ENCODE peak calls at places on chromosomes 7 and 10, in four cellular contexts. One of them, this sample, is unnamed.

GRCh38 chr10:86522385-86522855 is 828 bp upstream of the WAPL start:
- DNase-seq in neural progenitor cell: no peak
- DNase-seq in brain microvascular endothelial cell: no peak
- DNase-seq in kidney epithelial cell: no peak
- DNase-seq in this sample: no peak

GRCh38 chr7:103851357-103851756 is 138.1 kb downstream of the RELN start:
- DNase-seq in neural progenitor cell: peak
- DNase-seq in kidney epithelial cell: no peak
- DNase-seq in brain microvascular endothelial cell: peak
- DNase-seq in this sample: no peak

GRCh38 chr7:105345725-105346124 is 43.0 kb downstream of the SRPK2 start:
- DNase-seq in kidney epithelial cell: no peak
- DNase-seq in brain microvascular endothelial cell: no peak
- DNase-seq in neural progenitor cell: no peak
- DNase-seq in this sample: no peak

GRCh38 chr10:109475704-109476103 is 447.6 kb downstream of the XPNPEP1 start:
- DNase-seq in neural progenitor cell: no peak
- DNase-seq in kidney epithelial cell: no peak
- DNase-seq in brain microvascular endothelial cell: no peak
- DNase-seq in this sample: no peak

GRCh38 chr10:115141254-115141653 is 48.1 kb downstream of the ATRNL1 start:
- DNase-seq in neural progenitor cell: peak
- DNase-seq in brain microvascular endothelial cell: no peak
- DNase-seq in kidney epithelial cell: peak
- DNase-seq in this sample: no peak

GRCh38 chr10:20004087-20004523 is 187.9 kb downstream of the PLXDC2 start:
- DNase-seq in brain microvascular endothelial cell: peak
- DNase-seq in neural progenitor cell: no peak
- DNase-seq in kidney epithelial cell: no peak
- DNase-seq in this sample: no peak

GRCh38 chr10:58756126-58756525 is 243.5 kb downstream of the BICC1 start:
- DNase-seq in brain microvascular endothelial cell: peak
- DNase-seq in neural progenitor cell: no peak
- DNase-seq in kidney epithelial cell: peak
- DNase-seq in this sample: no peak

GRCh38 chr7:36084485-36085091 is 68.5 kb upstream of the EEPD1 start:
- DNase-seq in neural progenitor cell: peak
- DNase-seq in brain microvascular endothelial cell: peak
- DNase-seq in kidney epithelial cell: peak
- DNase-seq in this sample: peak

GRCh38 chr10:75233444-75234016 is 2.2 kb downstream of the COMTD1 start:
- DNase-seq in brain microvascular endothelial cell: no peak
- DNase-seq in neural progenitor cell: peak
- DNase-seq in kidney epithelial cell: no peak
- DNase-seq in this sample: no peak

GRCh38 chr7:108384721-108385483 is 71.3 kb downstream of the NRCAM start:
- DNase-seq in neural progenitor cell: no peak
- DNase-seq in brain microvascular endothelial cell: no peak
- DNase-seq in kidney epithelial cell: no peak
- DNase-seq in this sample: no peak

GRCh38 chr10:71259815-71260501 is 47.6 kb downstream of the UNC5B start:
- DNase-seq in kidney epithelial cell: no peak
- DNase-seq in neural progenitor cell: no peak
- DNase-seq in brain microvascular endothelial cell: no peak
- DNase-seq in this sample: no peak

GRCh38 chr10:44356139-44357115 is 28.5 kb downstream of the CXCL12 start:
- DNase-seq in kidney epithelial cell: no peak
- DNase-seq in brain microvascular endothelial cell: no peak
- DNase-seq in neural progenitor cell: no peak
- DNase-seq in this sample: no peak

DNA sequence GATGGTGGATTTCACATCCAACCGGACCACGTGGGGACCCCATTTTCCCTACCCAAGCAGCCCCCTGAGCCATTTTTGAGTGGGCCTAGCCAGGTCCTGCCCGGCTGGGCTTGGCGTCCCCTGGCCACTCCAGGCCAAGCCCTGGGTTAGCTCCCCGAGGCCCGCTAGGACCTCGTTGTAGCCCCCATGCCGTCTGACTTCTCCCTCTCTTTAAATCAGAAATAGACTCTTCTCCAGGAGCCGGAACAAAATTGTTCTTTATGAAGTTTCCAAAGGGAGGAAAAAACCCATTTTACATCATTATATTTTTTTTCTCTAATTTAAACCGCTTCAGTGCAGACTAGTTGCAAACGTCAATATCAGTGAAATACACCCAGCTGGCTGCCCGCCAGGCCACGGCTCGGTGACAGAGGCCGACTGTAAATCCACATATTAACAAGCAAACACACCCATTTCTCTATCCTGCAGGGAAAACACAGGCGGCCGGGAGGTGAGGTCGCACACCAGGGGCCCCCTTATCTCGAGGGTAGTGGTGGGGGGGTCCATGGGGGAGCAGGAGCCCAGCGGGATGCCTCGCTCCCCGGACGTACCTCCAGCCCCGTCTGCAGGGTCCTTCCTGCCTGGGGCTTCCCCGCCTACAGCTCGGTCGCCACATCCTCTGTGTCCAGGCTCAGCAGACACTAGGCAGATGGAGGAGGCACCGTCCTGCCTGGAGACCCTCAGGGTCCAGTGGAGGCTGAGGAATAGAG is 72.7 kb downstream of the ELFN1 start:
- DNase-seq in brain microvascular endothelial cell: peak
- DNase-seq in kidney epithelial cell: no peak
- DNase-seq in neural progenitor cell: no peak
- DNase-seq in this sample: no peak
- H3K4me3 ChIP-seq in brain microvascular endothelial cell: peak
- H3K4me3 ChIP-seq in kidney epithelial cell: no peak
- H3K4me3 ChIP-seq in neural progenitor cell: no peak
- H3K4me3 ChIP-seq in this sample: no peak

DNA sequence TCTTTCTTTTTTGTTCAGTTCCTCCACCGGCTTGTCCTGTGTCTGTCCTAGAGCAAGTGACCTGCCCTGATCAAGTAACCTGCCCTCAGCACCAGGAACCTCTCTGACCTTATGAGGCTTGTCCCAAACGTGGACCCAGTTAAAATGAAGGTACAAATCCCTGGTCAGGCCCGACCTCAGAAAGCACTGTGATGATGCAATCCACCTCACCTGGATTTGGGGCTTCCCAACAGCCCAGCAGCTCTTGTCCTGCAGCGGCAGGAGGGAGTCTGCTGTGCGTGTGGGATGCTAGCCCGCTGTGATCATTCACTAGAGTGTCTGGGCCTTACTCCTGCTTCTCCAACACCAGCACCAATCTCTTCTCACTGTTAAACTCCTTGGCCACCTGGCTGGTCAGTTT is 11.2 kb downstream of the COL17A1 start:
- DNase-seq in neural progenitor cell: no peak
- DNase-seq in brain microvascular endothelial cell: no peak
- DNase-seq in kidney epithelial cell: no peak
- DNase-seq in this sample: no peak
- TF ChIP-seq CTCF in neural progenitor cell: no peak
- TF ChIP-seq CTCF in brain microvascular endothelial cell: no peak
- TF ChIP-seq CTCF in kidney epithelial cell: no peak
- TF ChIP-seq CTCF in this sample: no peak

DNA sequence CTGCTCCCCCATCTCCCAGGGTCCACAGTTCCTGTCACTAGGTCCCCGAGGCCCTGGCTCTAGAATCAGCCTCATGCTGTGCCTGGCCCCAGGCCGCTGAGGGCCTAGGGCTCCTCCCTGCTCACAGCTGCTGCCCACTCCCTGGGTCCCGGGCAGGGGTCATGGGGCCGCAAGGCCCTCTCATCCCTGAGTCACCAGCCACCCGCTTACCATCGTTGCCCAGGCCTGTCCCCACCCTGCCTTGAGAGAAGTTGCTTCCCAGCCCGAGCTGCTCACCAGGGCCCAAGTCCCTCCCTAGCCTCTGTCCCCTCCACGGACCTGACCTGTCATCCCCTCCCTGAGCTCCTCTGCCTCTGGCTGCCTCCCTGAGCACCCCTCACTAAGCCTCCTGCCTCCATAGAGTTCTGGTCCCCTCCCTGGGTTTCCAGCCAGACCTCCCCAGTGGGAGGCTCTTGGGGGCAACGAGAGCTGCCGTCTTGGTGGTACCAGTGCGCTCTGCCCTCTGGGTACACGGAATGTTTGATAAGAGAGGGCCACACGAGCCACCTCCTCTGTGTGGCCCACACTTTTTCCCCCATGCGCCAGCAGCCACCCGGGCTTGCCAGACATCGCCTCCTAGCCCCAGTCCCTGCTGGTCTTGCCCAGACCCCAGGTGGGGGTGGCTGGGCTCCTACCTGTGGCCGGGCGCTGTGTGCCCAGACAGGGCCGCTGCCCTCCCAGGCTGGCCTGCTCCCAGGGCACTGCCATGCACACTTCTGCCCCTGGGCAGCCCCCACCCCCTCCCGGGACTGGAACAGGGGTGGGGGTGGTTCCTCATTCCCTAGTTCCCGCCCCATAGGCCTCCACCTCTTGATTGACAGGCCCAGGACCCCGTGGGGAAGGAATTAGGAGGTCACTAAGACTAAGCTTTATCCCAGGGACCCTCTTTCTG is 21.3 kb downstream of the MLXIPL start:
- DNase-seq in brain microvascular endothelial cell: no peak
- DNase-seq in kidney epithelial cell: no peak
- DNase-seq in neural progenitor cell: peak
- DNase-seq in this sample: no peak
- H3K4me3 ChIP-seq in brain microvascular endothelial cell: no peak
- H3K4me3 ChIP-seq in kidney epithelial cell: no peak
- H3K4me3 ChIP-seq in neural progenitor cell: no peak
- H3K4me3 ChIP-seq in this sample: no peak

DNA sequence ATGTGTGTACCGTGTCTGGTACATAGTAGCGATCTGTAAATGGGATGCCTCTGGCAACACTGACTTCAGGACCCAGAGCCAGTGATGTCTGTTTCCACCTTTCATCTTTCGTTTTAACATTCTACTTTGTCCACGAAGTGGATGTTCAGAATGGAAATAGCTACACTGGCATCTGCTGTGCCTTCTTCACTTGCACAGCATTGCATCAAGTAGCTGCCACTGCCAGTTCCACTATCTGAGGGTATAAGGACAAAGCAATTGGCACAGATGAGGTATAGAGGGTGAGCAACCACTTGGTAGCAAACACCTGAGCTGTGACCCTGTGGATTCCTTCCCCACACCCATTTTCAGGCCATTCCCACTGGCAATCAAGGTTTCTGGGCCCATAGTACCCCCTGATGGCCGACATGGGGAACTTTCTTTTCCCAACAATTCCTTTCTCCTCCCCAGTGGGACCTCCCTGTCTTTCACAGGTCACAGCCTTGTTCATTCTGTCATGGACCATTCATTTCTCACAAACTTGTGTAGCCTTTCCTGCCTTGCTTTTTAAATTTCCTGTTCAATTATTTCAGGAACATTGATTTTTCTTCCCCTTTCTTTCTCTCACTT is 4.0 kb downstream of the ITGA8 start:
- DNase-seq in neural progenitor cell: peak
- DNase-seq in kidney epithelial cell: no peak
- DNase-seq in brain microvascular endothelial cell: peak
- DNase-seq in this sample: no peak
- TF ChIP-seq CTCF in neural progenitor cell: peak
- TF ChIP-seq CTCF in kidney epithelial cell: peak
- TF ChIP-seq CTCF in brain microvascular endothelial cell: peak
- TF ChIP-seq CTCF in this sample: peak

DNA sequence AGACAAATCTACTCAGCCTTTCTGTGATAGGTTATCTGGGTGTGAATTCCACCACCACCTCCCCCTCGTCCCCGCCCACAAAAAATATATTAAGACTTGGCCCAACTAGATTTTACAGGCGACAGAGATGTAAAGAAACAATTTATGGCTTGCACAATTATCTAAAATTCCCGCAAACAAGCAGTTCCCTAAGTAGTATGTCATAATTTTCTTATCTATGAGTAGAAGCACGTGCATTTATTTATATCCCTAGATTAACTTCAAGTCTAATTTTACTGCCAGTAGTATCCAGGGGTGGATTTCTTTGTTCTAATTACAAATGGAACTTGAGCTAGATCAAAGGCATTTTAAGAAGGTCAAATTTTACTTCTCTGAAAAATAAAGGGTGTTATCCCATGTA is 1.7 kb downstream of the TSPAN12 start:
- DNase-seq in neural progenitor cell: no peak
- DNase-seq in kidney epithelial cell: no peak
- DNase-seq in brain microvascular endothelial cell: no peak
- DNase-seq in this sample: no peak
- H3K4me3 ChIP-seq in neural progenitor cell: peak
- H3K4me3 ChIP-seq in kidney epithelial cell: peak
- H3K4me3 ChIP-seq in brain microvascular endothelial cell: peak
- H3K4me3 ChIP-seq in this sample: no peak

GRCh38 chr10:113519616-113520015 is 33.2 kb upstream of the HABP2 start:
- DNase-seq in neural progenitor cell: no peak
- DNase-seq in brain microvascular endothelial cell: no peak
- DNase-seq in kidney epithelial cell: no peak
- DNase-seq in this sample: no peak
- TF ChIP-seq CTCF in neural progenitor cell: no peak
- TF ChIP-seq CTCF in brain microvascular endothelial cell: no peak
- TF ChIP-seq CTCF in kidney epithelial cell: no peak
- TF ChIP-seq CTCF in this sample: no peak

GRCh38 chr7:128831994-128832879 is 2.0 kb downstream of the FLNC start:
- DNase-seq in neural progenitor cell: peak
- DNase-seq in brain microvascular endothelial cell: peak
- DNase-seq in kidney epithelial cell: no peak
- DNase-seq in this sample: no peak

GRCh38 chr7:128832880-128833147 is 2.6 kb downstream of the FLNC start:
- DNase-seq in brain microvascular endothelial cell: no peak
- DNase-seq in neural progenitor cell: no peak
- DNase-seq in kidney epithelial cell: no peak
- DNase-seq in this sample: no peak

GRCh38 chr7:128829391-128830166 is 627 bp upstream of the FLNC start:
- DNase-seq in brain microvascular endothelial cell: peak
- DNase-seq in neural progenitor cell: peak
- DNase-seq in kidney epithelial cell: no peak
- DNase-seq in this sample: no peak

GRCh38 chr7:128830231-128831177 is at the start of gene FLNC:
- DNase-seq in kidney epithelial cell: no peak
- DNase-seq in neural progenitor cell: peak
- DNase-seq in brain microvascular endothelial cell: peak
- DNase-seq in this sample: no peak

DNA sequence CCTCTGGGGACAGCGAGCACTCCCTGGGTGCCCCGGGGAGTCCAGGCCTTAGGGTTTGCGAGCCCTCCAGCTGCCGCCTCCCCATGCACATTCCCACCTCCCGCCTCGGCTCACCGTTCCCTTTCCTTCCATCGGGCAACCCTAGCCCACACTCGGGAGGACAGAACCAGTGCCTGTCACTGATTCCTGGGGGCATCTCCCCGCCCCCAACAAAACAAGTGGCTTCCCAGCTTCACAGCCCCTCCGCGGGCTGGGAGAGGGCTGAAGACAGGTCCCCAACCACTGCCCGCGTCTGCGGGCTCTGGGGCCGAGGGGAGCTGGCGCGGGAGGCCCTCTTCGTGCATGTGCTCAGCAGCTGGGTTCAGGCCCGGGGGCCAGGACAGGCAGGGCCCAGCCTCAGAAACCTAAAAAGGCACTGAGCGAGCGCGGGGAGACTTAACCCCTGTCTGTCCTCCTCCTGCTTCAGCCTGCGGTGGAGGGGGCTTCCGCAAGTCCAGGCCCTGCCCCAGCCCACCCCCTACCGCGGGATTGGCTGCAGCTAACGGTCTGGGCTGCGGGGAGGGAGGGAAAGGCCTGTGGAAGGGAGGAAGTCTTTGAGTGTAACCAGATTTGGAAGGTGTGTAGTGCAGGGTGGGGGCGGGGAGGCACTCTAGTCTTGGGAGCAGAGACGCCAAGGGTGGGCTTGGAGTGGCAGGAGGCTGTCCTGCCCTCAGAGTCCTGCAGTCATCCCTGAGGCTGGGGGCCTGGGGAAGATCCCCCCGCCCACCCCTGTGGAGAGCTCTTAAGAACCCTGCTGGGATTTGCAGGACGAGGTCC is 1.2 kb downstream of the FLNC start:
- DNase-seq in kidney epithelial cell: no peak
- DNase-seq in neural progenitor cell: peak
- DNase-seq in brain microvascular endothelial cell: peak
- DNase-seq in this sample: no peak
- H3K4me3 ChIP-seq in kidney epithelial cell: peak
- H3K4me3 ChIP-seq in neural progenitor cell: peak
- H3K4me3 ChIP-seq in brain microvascular endothelial cell: peak
- H3K4me3 ChIP-seq in this sample: peak

This sample was measured in AG09309.